ENCODE peak calls at places on chromosomes 13 and 19, in eight cellular contexts. Q is epithelial cell of esophagus, V is fibroblast of mammary gland, X is AG04450, C is mucosa of descending colon, U is fibroblast of lung, H is NB4, I is brain microvascular endothelial cell. Z is an unnamed sample.

GRCh38 chr19:44476559-44477408 is 23.5 kb downstream of the ZNF180 start:
- DNase-seq in Q (peak), V (peak), X (no peak), C (no peak), U (peak), H (peak), I (no peak), Z (no peak)

GRCh38 chr19:38228491-38229439 is 4.7 kb upstream of the DPF1 start:
- DNase-seq in Q (no peak), V (no peak), X (no peak), C (no peak), U (no peak), H (no peak), I (no peak), Z (no peak)

GRCh38 chr19:38684078-38684861 is 36.8 kb downstream of the ACTN4 start:
- DNase-seq in Q (peak), V (peak), X (no peak), C (peak), U (peak), H (peak), I (peak), Z (peak)

GRCh38 chr19:10173527-10173926 is 21.2 kb downstream of the DNMT1 start:
- DNase-seq in Q (peak), V (peak), X (no peak), C (no peak), U (peak), H (peak), I (peak), Z (no peak)

GRCh38 chr13:105370011-105370645 is 1165.3 kb downstream of the EFNB2 start:
- DNase-seq in Q (no peak), V (no peak), X (no peak), C (no peak), U (no peak), H (no peak), I (no peak), Z (no peak)

GRCh38 chr19:53908106-53908932 is 759 bp upstream of the CACNG7 start:
- DNase-seq in Q (peak), V (peak), X (peak), C (peak), U (peak), H (peak), I (peak), Z (no peak)

GRCh38 chr13:51894239-51894638 is 32.5 kb downstream of the CCDC70 start:
- DNase-seq in Q (no peak), V (no peak), X (no peak), C (no peak), U (no peak), H (no peak), I (no peak), Z (no peak)

GRCh38 chr13:46523972-46524737 is 28.8 kb upstream of the LRCH1 start:
- DNase-seq in Q (no peak), V (peak), X (no peak), C (no peak), U (peak), H (peak), I (no peak), Z (no peak)

GRCh38 chr13:29359181-29359580 is 236.3 kb downstream of the SLC7A1 start:
- DNase-seq in Q (no peak), V (no peak), X (no peak), C (no peak), U (no peak), H (peak), I (no peak), Z (no peak)

GRCh38 chr13:48131481-48131992 is 36.6 kb upstream of the MED4 start:
- DNase-seq in Q (peak), V (no peak), X (no peak), C (no peak), U (no peak), H (no peak), I (no peak), Z (no peak)

GRCh38 chr19:3360494-3361383 is 5.6 kb upstream of the NFIC start:
- DNase-seq in Q (peak), V (peak), X (no peak), C (peak), U (no peak), H (peak), I (no peak), Z (no peak)

GRCh38 chr13:100794575-100794974 is 120.0 kb upstream of the TMTC4 start:
- DNase-seq in Q (no peak), V (no peak), X (no peak), C (no peak), U (no peak), H (no peak), I (no peak), Z (no peak)

GRCh38 chr13:35157143-35157755 is 215.2 kb downstream of the NBEA start:
- DNase-seq in Q (peak), V (peak), X (peak), C (peak), U (peak), H (peak), I (peak), Z (no peak)

GRCh38 chr19:6654347-6655310 is 15.3 kb downstream of the TNFSF14 start:
- DNase-seq in Q (no peak), V (no peak), X (no peak), C (no peak), U (no peak), H (peak), I (no peak), Z (no peak)

GRCh38 chr19:55080915-55081772 is 5.5 kb downstream of the EPS8L1 start:
- DNase-seq in Q (peak), V (peak), X (no peak), C (peak), U (peak), H (peak), I (peak), Z (no peak)

GRCh38 chr19:10823690-10824089 is 12.3 kb downstream of the TMED1 start:
- DNase-seq in Q (no peak), V (no peak), X (no peak), C (no peak), U (no peak), H (no peak), I (no peak), Z (no peak)

GRCh38 chr13:100434010-100434763 is 154.4 kb downstream of the GGACT start:
- DNase-seq in Q (peak), V (peak), X (no peak), C (no peak), U (peak), H (no peak), I (peak), Z (no peak)

GRCh38 chr19:14540741-14541525 is 11.5 kb downstream of the TECR start:
- DNase-seq in Q (no peak), V (no peak), X (no peak), C (no peak), U (no peak), H (no peak), I (no peak), Z (no peak)

GRCh38 chr19:29858000-29858596 is 46.3 kb downstream of the CCNE1 start:
- DNase-seq in Q (peak), V (no peak), X (no peak), C (peak), U (no peak), H (peak), I (no peak), Z (no peak)

GRCh38 chr13:85316501-85316900 is 482.7 kb downstream of the SLITRK6 start:
- DNase-seq in Q (no peak), V (no peak), X (no peak), C (no peak), U (peak), H (no peak), I (no peak), Z (no peak)

GRCh38 chr19:40962460-40962961 is 28.6 kb upstream of the CYP2B6 start:
- DNase-seq in Q (no peak), V (no peak), X (no peak), C (no peak), U (no peak), H (no peak), I (peak), Z (peak)

GRCh38 chr19:3849092-3849491 is 19.7 kb downstream of the ZFR2 start:
- DNase-seq in Q (peak), V (peak), X (no peak), C (peak), U (no peak), H (no peak), I (no peak), Z (no peak)

GRCh38 chr19:18743281-18743825 is 47.8 kb downstream of the COMP start:
- DNase-seq in Q (peak), V (no peak), X (peak), C (peak), U (peak), H (no peak), I (peak), Z (no peak)

GRCh38 chr13:113591750-113592149 is 7.2 kb downstream of the TFDP1 start:
- DNase-seq in Q (no peak), V (no peak), X (no peak), C (no peak), U (no peak), H (no peak), I (no peak), Z (no peak)

GRCh38 chr19:41218615-41219507 is at the start of gene AXL:
- DNase-seq in Q (peak), V (peak), X (no peak), C (peak), U (peak), H (no peak), I (peak), Z (peak)

GRCh38 chr13:110564472-110564985 is 3.0 kb upstream of the RAB20 start:
- DNase-seq in Q (no peak), V (no peak), X (no peak), C (no peak), U (no peak), H (no peak), I (no peak), Z (no peak)

GRCh38 chr13:43054803-43055802 is 31.7 kb downstream of the DNAJC15 start:
- DNase-seq in Q (peak), V (peak), X (peak), C (peak), U (peak), H (no peak), I (peak), Z (peak)

GRCh38 chr19:42312370-42312769 is 739 bp upstream of the TMEM145 start:
- DNase-seq in Q (no peak), V (no peak), X (no peak), C (no peak), U (no peak), H (no peak), I (no peak), Z (no peak)

GRCh38 chr13:112616586-112617381 is 28.8 kb upstream of the TUBGCP3 start:
- DNase-seq in Q (peak), V (peak), X (no peak), C (peak), U (peak), H (peak), I (peak), Z (peak)

GRCh38 chr19:34732548-34733255 is 1.3 kb upstream of the ZNF181 start:
- DNase-seq in Q (no peak), V (no peak), X (no peak), C (peak), U (no peak), H (peak), I (no peak), Z (no peak)

GRCh38 chr19:19329199-19329598 is 8.6 kb downstream of the MAU2 start:
- DNase-seq in Q (no peak), V (no peak), X (no peak), C (no peak), U (no peak), H (no peak), I (no peak), Z (no peak)

GRCh38 chr13:112240076-112240475 is 136.1 kb upstream of the SPACA7 start:
- DNase-seq in Q (no peak), V (no peak), X (no peak), C (no peak), U (no peak), H (no peak), I (no peak), Z (no peak)

GRCh38 chr19:17159466-17160393 is 55.4 kb upstream of the USE1 start:
- DNase-seq in Q (peak), V (peak), X (no peak), C (no peak), U (peak), H (no peak), I (no peak), Z (no peak)

GRCh38 chr19:38362076-38362945 is 12.1 kb upstream of the PSMD8 start:
- DNase-seq in Q (peak), V (peak), X (no peak), C (peak), U (peak), H (peak), I (peak), Z (no peak)

GRCh38 chr19:58059003-58059671 is at the start of gene ZNF135:
- DNase-seq in Q (peak), V (peak), X (peak), C (peak), U (peak), H (no peak), I (peak), Z (peak)

GRCh38 chr13:28140433-28141125 is 2.2 kb downstream of the PAN3 start:
- DNase-seq in Q (peak), V (peak), X (no peak), C (no peak), U (no peak), H (no peak), I (no peak), Z (no peak)

GRCh38 chr13:41900918-41901317 is 60.0 kb downstream of the VWA8 start:
- DNase-seq in Q (peak), V (peak), X (no peak), C (no peak), U (no peak), H (no peak), I (no peak), Z (no peak)

GRCh38 chr19:17579523-17580244 is 24.2 kb downstream of the COLGALT1 start:
- DNase-seq in Q (peak), V (peak), X (no peak), C (peak), U (peak), H (peak), I (peak), Z (no peak)

DNA sequence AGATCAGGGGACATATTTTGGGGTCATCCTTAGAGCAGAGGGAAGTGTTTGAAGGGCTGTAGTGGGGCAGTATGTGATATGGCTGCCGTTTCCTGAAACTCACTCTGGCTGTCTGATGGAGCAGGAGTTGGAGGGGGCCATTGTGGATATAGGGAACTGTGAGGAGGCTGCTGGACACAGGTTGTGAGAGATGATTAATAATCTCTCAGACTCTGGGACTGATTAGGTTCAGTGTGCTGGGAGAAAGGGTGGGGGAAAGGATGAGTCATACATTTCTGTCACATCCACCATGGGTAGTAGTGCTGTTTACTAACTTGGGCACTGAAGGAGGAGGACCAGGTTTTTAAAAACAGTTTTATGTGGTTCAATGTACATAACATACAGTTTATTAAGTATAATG is 4.8 kb downstream of the B3GLCT start:
- DNase-seq in Q (peak), V (peak), X (no peak), C (no peak), U (peak), H (peak), I (peak), Z (no peak)
- H3K4me3 ChIP-seq in Q (no peak), V (no peak), X (no peak), C (no peak), U (no peak), H (no peak), I (no peak), Z (no peak)

GRCh38 chr13:61277088-61277487 is 138.6 kb downstream of the PCDH20 start:
- DNase-seq in Q (no peak), V (no peak), X (no peak), C (no peak), U (no peak), H (no peak), I (no peak), Z (no peak)
- TF ChIP-seq CTCF in Q (no peak), V (no peak), X (no peak), C (no peak), U (no peak), H (no peak), I (no peak), Z (no peak)

GRCh38 chr13:74219571-74219970 is 85.4 kb upstream of the KLF12 start:
- DNase-seq in Q (no peak), V (no peak), X (no peak), C (no peak), U (no peak), H (no peak), I (no peak), Z (no peak)
- H3K4me3 ChIP-seq in Q (no peak), V (no peak), X (no peak), C (no peak), U (no peak), H (no peak), I (no peak), Z (no peak)

GRCh38 chr19:46018729-46019251 is 4.1 kb downstream of the PGLYRP1 start:
- DNase-seq in Q (no peak), V (no peak), X (no peak), C (no peak), U (no peak), H (peak), I (no peak), Z (no peak)

GRCh38 chr19:46017874-46018675 is 4.8 kb downstream of the PGLYRP1 start:
- DNase-seq in Q (no peak), V (no peak), X (no peak), C (no peak), U (no peak), H (peak), I (no peak), Z (no peak)

GRCh38 chr19:46015961-46016425 is 6.9 kb downstream of the PGLYRP1 start:
- DNase-seq in Q (no peak), V (no peak), X (no peak), C (no peak), U (no peak), H (peak), I (no peak), Z (no peak)

GRCh38 chr19:46016426-46017094 is 6.3 kb downstream of the PGLYRP1 start:
- DNase-seq in Q (peak), V (peak), X (peak), C (peak), U (peak), H (peak), I (peak), Z (no peak)

GRCh38 chr19:46017095-46017429 is 5.8 kb downstream of the PGLYRP1 start:
- DNase-seq in Q (no peak), V (no peak), X (no peak), C (no peak), U (no peak), H (no peak), I (no peak), Z (no peak)
- TF ChIP-seq CTCF in Q (no peak), V (no peak), X (no peak), C (no peak), U (no peak), H (no peak), I (no peak), Z (no peak)

GRCh38 chr19:2168619-2169424 is 5.1 kb downstream of the DOT1L start:
- DNase-seq in Q (peak), V (peak), X (peak), C (peak), U (peak), H (peak), I (peak), Z (peak)

GRCh38 chr19:2167896-2168618 is 4.3 kb downstream of the DOT1L start:
- DNase-seq in Q (peak), V (peak), X (no peak), C (peak), U (peak), H (peak), I (no peak), Z (no peak)

GRCh38 chr19:2170219-2170618 is 6.5 kb downstream of the DOT1L start:
- DNase-seq in Q (no peak), V (no peak), X (no peak), C (no peak), U (no peak), H (no peak), I (no peak), Z (no peak)

GRCh38 chr19:2164020-2164988 is 571 bp downstream of the DOT1L start:
- DNase-seq in Q (peak), V (no peak), X (no peak), C (peak), U (no peak), H (no peak), I (no peak), Z (no peak)

GRCh38 chr19:2166741-2167738 is 3.3 kb downstream of the DOT1L start:
- DNase-seq in Q (peak), V (peak), X (no peak), C (peak), U (peak), H (no peak), I (no peak), Z (no peak)
- H3K4me3 ChIP-seq in Q (no peak), V (peak), X (peak), C (no peak), U (peak), H (peak), I (no peak), Z (peak)

GRCh38 chr13:19117913-19118739 is 63.5 kb downstream of the TUBA3C start:
- DNase-seq in Q (no peak), V (no peak), X (no peak), C (no peak), U (no peak), H (no peak), I (no peak), Z (no peak)

GRCh38 chr13:19123502-19123901 is 58.1 kb downstream of the TUBA3C start:
- DNase-seq in Q (no peak), V (no peak), X (no peak), C (no peak), U (no peak), H (no peak), I (no peak), Z (no peak)
- TF ChIP-seq CTCF in Q (no peak), V (no peak), X (no peak), C (no peak), U (no peak), H (no peak), I (no peak), Z (no peak)

GRCh38 chr19:1668048-1668338 is 15.6 kb upstream of the TCF3 start:
- DNase-seq in Q (no peak), V (no peak), X (no peak), C (no peak), U (no peak), H (no peak), I (no peak), Z (no peak)

GRCh38 chr19:1661995-1662394 is 9.6 kb upstream of the TCF3 start:
- DNase-seq in Q (no peak), V (no peak), X (no peak), C (no peak), U (no peak), H (no peak), I (no peak), Z (no peak)

GRCh38 chr19:1668339-1669123 is 16.1 kb upstream of the TCF3 start:
- DNase-seq in Q (no peak), V (no peak), X (no peak), C (no peak), U (peak), H (no peak), I (no peak), Z (no peak)

GRCh38 chr19:1663854-1664253 is 11.4 kb upstream of the TCF3 start:
- DNase-seq in Q (no peak), V (no peak), X (no peak), C (no peak), U (no peak), H (no peak), I (no peak), Z (no peak)

DNA sequence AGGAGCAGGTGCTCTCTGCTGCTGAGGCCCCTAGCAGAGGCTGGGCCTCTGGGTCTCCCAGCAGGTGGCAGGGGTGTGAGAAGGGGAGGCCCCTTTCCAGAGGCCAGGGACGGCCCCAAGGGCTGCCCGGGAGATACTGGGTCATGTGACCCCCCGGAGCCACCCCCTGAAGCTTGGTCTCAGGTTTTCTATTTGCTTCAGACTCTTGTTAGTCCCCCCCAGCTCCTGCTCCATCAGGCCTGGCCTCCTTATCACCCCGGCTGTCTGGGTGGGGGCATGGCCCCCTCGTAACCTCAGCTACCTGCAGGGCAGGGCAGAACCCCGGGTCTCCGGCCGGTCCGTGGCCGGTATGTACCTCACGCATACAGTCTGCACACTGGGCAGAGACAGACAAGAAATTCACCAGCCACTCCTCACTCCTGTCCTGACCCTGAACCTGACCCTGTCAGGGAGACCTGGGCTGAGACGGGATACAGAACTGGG is 13.2 kb upstream of the TCF3 start:
- DNase-seq in Q (no peak), V (no peak), X (no peak), C (no peak), U (no peak), H (no peak), I (no peak), Z (no peak)
- H3K4me3 ChIP-seq in Q (no peak), V (no peak), X (no peak), C (no peak), U (no peak), H (no peak), I (no peak), Z (no peak)